ENCODE peak calls at places on chromosome 6, in eight cellular contexts. X, B, K, U, S, F, L and I are unnamed samples.

GRCh38 chr6:41626917-41627316 is 11.4 kb upstream of the MDFI start:
- DNase-seq in B (no peak), K (no peak), X (no peak), L (no peak), U (no peak), F (no peak), S (peak), I (no peak)

GRCh38 chr6:88474720-88475119 is 308.6 kb upstream of the CNR1 start:
- DNase-seq in B (no peak), U (no peak), S (no peak), X (no peak), L (no peak), K (no peak), F (no peak), I (no peak)

GRCh38 chr6:13373488-13373886 is 45.1 kb upstream of the TBC1D7 start:
- DNase-seq in X (no peak), L (no peak), F (no peak), K (no peak), U (no peak), S (peak), B (no peak), I (no peak)

GRCh38 chr6:116218172-116218633 is 35.7 kb downstream of the TSPYL4 start:
- DNase-seq in K (no peak), F (no peak), X (no peak), B (no peak), U (no peak), L (no peak), S (peak), I (no peak)

GRCh38 chr6:36333889-36334288 is 2.8 kb downstream of the BNIP5 start:
- DNase-seq in S (no peak), F (no peak), B (no peak), L (no peak), U (no peak), K (peak), X (no peak), I (no peak)

GRCh38 chr6:77740380-77740779 is 87.5 kb downstream of the MEI4 start:
- DNase-seq in S (peak), F (no peak), U (no peak), L (no peak), B (no peak), X (peak), K (no peak), I (no peak)

GRCh38 chr6:7138921-7139358 is 31.2 kb downstream of the RREB1 start:
- DNase-seq in L (no peak), S (no peak), X (peak), F (no peak), B (peak), K (no peak), U (no peak), I (no peak)

GRCh38 chr6:26118999-26119398 is 31.8 kb downstream of the HFE start:
- DNase-seq in X (no peak), S (no peak), U (peak), L (no peak), K (peak), B (no peak), F (no peak), I (no peak)

GRCh38 chr6:68876792-68877493 is 241.9 kb downstream of the ADGRB3 start:
- DNase-seq in F (no peak), K (no peak), X (peak), U (no peak), B (no peak), L (no peak), S (peak), I (no peak)

GRCh38 chr6:7176208-7176607 is 68.4 kb downstream of the RREB1 start:
- DNase-seq in U (no peak), L (no peak), F (no peak), S (no peak), X (no peak), B (no peak), K (no peak), I (no peak)

GRCh38 chr6:108796875-108797274 is 51.3 kb upstream of the ARMC2 start:
- DNase-seq in S (no peak), U (no peak), L (no peak), K (no peak), B (no peak), X (no peak), F (no peak), I (no peak)

GRCh38 chr6:63272397-63272796 is 47.4 kb downstream of the LGSN start:
- DNase-seq in F (no peak), X (no peak), U (no peak), L (no peak), K (no peak), S (peak), B (no peak), I (no peak)

GRCh38 chr6:145073811-145074210 is 661.5 kb downstream of the EPM2A start:
- DNase-seq in X (no peak), B (no peak), U (no peak), F (no peak), K (no peak), S (no peak), L (no peak), I (no peak)

GRCh38 chr6:85418059-85418458 is 31.8 kb upstream of the NT5E start:
- DNase-seq in K (no peak), U (no peak), S (peak), F (no peak), L (no peak), B (no peak), X (no peak), I (no peak)

GRCh38 chr6:113642714-113643442 is 214.3 kb upstream of the MARCKS start:
- DNase-seq in U (peak), F (no peak), K (peak), L (no peak), X (peak), B (no peak), S (peak), I (peak)

GRCh38 chr6:52620055-52620905 is 43.4 kb upstream of the TRAM2 start:
- DNase-seq in X (no peak), U (no peak), K (no peak), F (no peak), S (no peak), L (no peak), B (no peak), I (no peak)

GRCh38 chr6:165676435-165677068 is 13.5 kb upstream of the PDE10A start:
- DNase-seq in X (peak), S (peak), B (no peak), L (peak), F (no peak), K (peak), U (no peak), I (no peak)

GRCh38 chr6:164897523-164898094 is 411.8 kb downstream of the C6orf118 start:
- DNase-seq in X (no peak), S (no peak), U (no peak), K (peak), B (no peak), F (no peak), L (no peak), I (no peak)

GRCh38 chr6:14546036-14546435 is 428.5 kb downstream of the CD83 start:
- DNase-seq in U (no peak), B (no peak), L (no peak), S (no peak), X (no peak), K (no peak), F (no peak), I (no peak)

GRCh38 chr6:10610289-10610688 is 84.1 kb downstream of the C6orf52 start:
- DNase-seq in F (no peak), X (no peak), S (no peak), B (no peak), K (no peak), L (no peak), U (no peak), I (no peak)

GRCh38 chr6:139943391-139943790 is 568.9 kb upstream of the CITED2 start:
- DNase-seq in B (no peak), K (peak), U (no peak), S (peak), X (no peak), L (peak), F (no peak), I (no peak)

GRCh38 chr6:169273511-169273910 is 19.9 kb upstream of the THBS2 start:
- DNase-seq in S (no peak), X (no peak), B (no peak), K (no peak), U (no peak), L (no peak), F (no peak), I (no peak)

GRCh38 chr6:106163446-106163965 is 77.4 kb downstream of the PRDM1 start:
- DNase-seq in S (peak), L (no peak), B (peak), F (peak), U (no peak), X (no peak), K (no peak), I (no peak)

GRCh38 chr6:38678178-38678760 is 24.7 kb downstream of the GLO1 start:
- DNase-seq in F (no peak), L (no peak), B (no peak), X (no peak), K (no peak), U (no peak), S (no peak), I (no peak)

GRCh38 chr6:124928831-124929230 is 33.4 kb upstream of the RNF217 start:
- DNase-seq in K (no peak), F (no peak), S (no peak), B (no peak), X (no peak), L (no peak), U (no peak), I (no peak)

GRCh38 chr6:50030777-50031562 is 9.2 kb upstream of the DEFB110 start:
- DNase-seq in L (peak), F (no peak), B (no peak), K (peak), S (no peak), U (no peak), X (peak), I (no peak)

GRCh38 chr6:162974685-162975084 is 246.9 kb downstream of the PACRG start:
- DNase-seq in L (no peak), B (no peak), S (no peak), X (no peak), F (no peak), K (no peak), U (no peak), I (no peak)

GRCh38 chr6:82251942-82252341 is 4.4 kb upstream of the IBTK start:
- DNase-seq in U (no peak), F (no peak), K (no peak), S (peak), L (no peak), B (no peak), X (peak), I (no peak)

GRCh38 chr6:78995946-78996345 is 82.1 kb downstream of the PHIP start:
- DNase-seq in L (no peak), B (no peak), K (no peak), F (no peak), X (no peak), S (no peak), U (no peak), I (no peak)

GRCh38 chr6:51541847-51542246 is 545.6 kb downstream of the PKHD1 start:
- DNase-seq in U (no peak), B (no peak), S (no peak), K (peak), L (no peak), F (no peak), X (no peak), I (no peak)

GRCh38 chr6:88870728-88871330 is 92.6 kb downstream of the RNGTT start:
- DNase-seq in X (peak), L (no peak), S (peak), K (peak), B (peak), F (no peak), U (no peak), I (peak)

GRCh38 chr6:42795651-42796050 is 13.8 kb downstream of the BICRAL start:
- DNase-seq in F (no peak), L (no peak), U (no peak), B (no peak), S (no peak), X (no peak), K (no peak), I (no peak)

GRCh38 chr6:25962368-25963127 is at the start of gene TRIM38:
- DNase-seq in S (peak), L (peak), F (peak), B (peak), X (peak), U (no peak), K (peak), I (peak)

GRCh38 chr6:148044921-148045320 is 297.7 kb upstream of the SASH1 start:
- DNase-seq in F (no peak), X (no peak), S (peak), U (no peak), B (no peak), K (no peak), L (no peak), I (no peak)